ENCODE peak calls at places on chromosome 9, in five cellular contexts. A is fibroblast of the aortic adventitia, S is OCI-LY7, Z is A673, T is fibroblast of lung. L is an unnamed sample.

GRCh38 chr9:120894404-120895226 is 17.6 kb upstream of the PHF19 start:
- DNase-seq in A (peak), S (no peak), Z (no peak), T (peak), L (peak)

GRCh38 chr9:1869843-1870242 is 145.3 kb upstream of the SMARCA2 start:
- DNase-seq in A (peak), S (peak), Z (peak), T (no peak), L (peak)

GRCh38 chr9:27387722-27388121 is 90.8 kb upstream of the EQTN start:
- DNase-seq in A (no peak), S (no peak), Z (no peak), T (no peak), L (no peak)

GRCh38 chr9:115606851-115607250 is 488.9 kb upstream of the TNC start:
- DNase-seq in A (no peak), S (no peak), Z (no peak), T (peak), L (peak)

GRCh38 chr9:79812099-79812498 is 240.3 kb downstream of the TLE4 start:
- DNase-seq in A (peak), S (no peak), Z (no peak), T (peak), L (peak)

GRCh38 chr9:2967779-2968178 is 123.9 kb upstream of the PUM3 start:
- DNase-seq in A (no peak), S (no peak), Z (no peak), T (no peak), L (peak)

GRCh38 chr9:131951905-131952304 is 127.8 kb downstream of the MED27 start:
- DNase-seq in A (peak), S (no peak), Z (no peak), T (peak), L (peak)

GRCh38 chr9:131578778-131579504 is 33.6 kb downstream of the PRRT1B start:
- DNase-seq in A (no peak), S (peak), Z (no peak), T (no peak), L (no peak)

GRCh38 chr9:73745598-73745997 is 593.9 kb downstream of the ANXA1 start:
- DNase-seq in A (no peak), S (no peak), Z (no peak), T (no peak), L (no peak)

GRCh38 chr9:124017929-124018730 is 6.6 kb downstream of the LHX2 start:
- DNase-seq in A (no peak), S (no peak), Z (no peak), T (no peak), L (no peak)

GRCh38 chr9:113563856-113564514 is 100.5 kb downstream of the RGS3 start:
- DNase-seq in A (no peak), S (no peak), Z (no peak), T (no peak), L (no peak)

GRCh38 chr9:121303456-121304451 is 35.8 kb downstream of the GSN start:
- DNase-seq in A (no peak), S (no peak), Z (no peak), T (no peak), L (no peak)

GRCh38 chr9:84862786-84863185 is 193.3 kb downstream of the NTRK2 start:
- DNase-seq in A (peak), S (no peak), Z (peak), T (peak), L (peak)

GRCh38 chr9:119284118-119284517 is 85.1 kb downstream of the BRINP1 start:
- DNase-seq in A (no peak), S (no peak), Z (peak), T (no peak), L (peak)

GRCh38 chr9:85041737-85042136 is 372.2 kb downstream of the NTRK2 start:
- DNase-seq in A (no peak), S (no peak), Z (no peak), T (no peak), L (no peak)

GRCh38 chr9:114761515-114761914 is 44.3 kb downstream of the TNFSF15 start:
- DNase-seq in A (no peak), S (no peak), Z (no peak), T (no peak), L (no peak)

GRCh38 chr9:14906000-14906399 is 4.2 kb downstream of the FREM1 start:
- DNase-seq in A (no peak), S (no peak), Z (no peak), T (no peak), L (peak)

GRCh38 chr9:117034862-117035261 is 347.8 kb downstream of the TRIM32 start:
- DNase-seq in A (no peak), S (no peak), Z (peak), T (no peak), L (no peak)

GRCh38 chr9:4826417-4827166 is 33.8 kb downstream of the RCL1 start:
- DNase-seq in A (no peak), S (no peak), Z (no peak), T (peak), L (peak)

GRCh38 chr9:78294290-78295176 is 2.4 kb upstream of the PSAT1 start:
- DNase-seq in A (no peak), S (no peak), Z (no peak), T (no peak), L (no peak)
- H3K4me3 ChIP-seq in A (no peak), S (no peak), Z (no peak), T (no peak), L (no peak)

DNA sequence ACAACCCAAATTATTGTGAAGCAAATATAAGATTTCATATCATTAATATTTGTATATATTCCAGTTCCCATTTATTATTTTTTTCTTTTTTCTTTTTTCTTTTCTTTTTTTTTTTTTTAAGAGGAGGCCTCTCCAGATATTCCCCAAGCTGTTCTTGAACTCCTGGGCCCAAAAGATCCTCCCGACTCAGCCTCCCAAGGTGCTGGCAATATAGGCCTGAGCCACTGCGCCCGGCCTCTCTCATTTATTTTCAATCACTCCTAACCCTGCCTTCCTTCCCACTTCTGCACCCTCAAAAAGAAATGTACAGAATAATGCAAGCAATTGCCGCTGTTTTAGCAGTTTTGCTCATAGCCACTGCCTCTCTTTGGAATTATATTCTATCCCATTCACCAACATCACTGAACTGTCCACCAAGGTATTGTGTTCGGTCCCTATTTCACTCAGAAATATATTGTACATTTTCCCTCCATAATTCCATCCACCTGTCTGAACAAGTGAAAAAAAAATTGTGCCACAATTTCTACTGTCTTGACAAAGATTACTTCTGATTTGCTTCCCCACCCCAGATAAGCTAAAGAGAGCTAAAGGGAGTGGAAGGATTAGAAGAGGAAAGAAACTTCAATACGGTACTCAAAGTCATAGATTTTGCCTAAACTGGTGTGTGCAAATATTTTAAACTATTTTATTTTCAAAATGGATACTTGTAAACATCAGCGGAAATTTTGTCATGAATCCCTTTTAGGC is 1.9 kb downstream of the FNBP1 start:
- DNase-seq in A (no peak), S (no peak), Z (no peak), T (no peak), L (no peak)
- H3K4me3 ChIP-seq in A (peak), S (peak), Z (peak), T (peak), L (peak)

DNA sequence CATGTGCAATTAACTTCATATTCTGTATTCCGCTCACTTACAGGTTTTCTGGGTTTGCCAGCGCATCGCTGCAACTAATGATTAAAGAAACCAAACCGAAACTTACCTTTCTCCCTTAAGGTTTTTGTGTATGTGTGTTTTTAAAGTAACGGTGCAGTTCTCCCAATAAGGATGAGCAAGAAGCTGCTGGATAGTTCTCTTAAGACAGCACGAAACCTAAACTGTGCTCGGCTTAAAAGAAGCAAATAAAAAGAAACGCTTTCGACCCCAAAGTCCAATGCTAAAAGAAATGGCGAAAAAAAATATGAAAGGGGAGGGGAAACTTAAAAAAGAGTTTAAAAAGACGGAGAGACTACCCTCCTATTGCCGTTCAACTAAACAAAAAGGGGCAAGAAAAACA is 340 bp downstream of the ELAVL2 start:
- DNase-seq in A (peak), S (no peak), Z (no peak), T (peak), L (peak)
- H3K4me3 ChIP-seq in A (peak), S (no peak), Z (no peak), T (no peak), L (peak)

DNA sequence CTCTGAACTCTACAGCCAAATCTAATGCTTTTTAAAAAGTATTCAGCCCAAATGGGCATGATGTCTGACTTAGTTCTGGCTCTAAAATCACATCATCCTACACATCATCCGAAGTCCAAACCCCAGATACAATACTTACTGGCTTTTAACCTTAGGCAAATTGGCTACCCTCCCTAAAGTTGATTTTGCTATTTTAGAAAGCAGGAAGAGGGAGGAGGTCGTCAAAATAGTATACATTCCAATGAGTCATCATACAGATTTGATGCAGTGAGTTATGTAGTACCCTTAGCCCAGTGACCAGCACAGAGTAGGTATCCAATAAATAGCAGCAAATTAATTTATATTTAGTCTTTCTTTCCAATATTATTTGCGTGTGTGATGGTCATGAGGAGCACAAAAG is 582.0 kb upstream of the TUSC1 start:
- DNase-seq in A (peak), S (no peak), Z (no peak), T (peak), L (no peak)
- H3K4me3 ChIP-seq in A (no peak), S (no peak), Z (no peak), T (no peak), L (no peak)

GRCh38 chr9:91572044-91572443 is 148.4 kb upstream of the NFIL3 start:
- DNase-seq in A (peak), S (no peak), Z (no peak), T (peak), L (no peak)

GRCh38 chr9:91571036-91571435 is 147.4 kb upstream of the NFIL3 start:
- DNase-seq in A (peak), S (no peak), Z (no peak), T (no peak), L (no peak)

GRCh38 chr9:91567642-91568274 is 144.1 kb upstream of the NFIL3 start:
- DNase-seq in A (no peak), S (no peak), Z (no peak), T (no peak), L (no peak)

GRCh38 chr9:91577540-91577939 is 153.9 kb upstream of the NFIL3 start:
- DNase-seq in A (no peak), S (no peak), Z (no peak), T (no peak), L (no peak)

DNA sequence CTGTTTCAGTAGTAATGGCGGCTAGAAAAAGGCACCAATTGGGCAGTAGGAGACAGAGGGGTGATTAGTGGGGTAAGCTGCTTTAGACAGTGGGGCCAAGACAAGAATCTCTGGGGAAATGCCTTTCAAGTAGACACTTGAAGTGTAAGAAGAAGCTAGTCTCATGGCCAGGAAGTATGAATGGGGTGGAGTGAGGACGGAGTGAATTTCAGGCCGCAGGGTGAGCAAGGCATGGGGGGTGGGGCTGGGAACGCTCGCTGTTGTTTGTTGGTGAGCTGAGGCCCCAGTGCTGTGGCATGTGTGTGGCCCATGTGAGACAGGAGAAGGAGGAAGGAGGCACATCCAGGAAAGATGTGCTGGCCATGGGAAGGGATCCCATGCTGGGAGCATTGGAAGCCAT is 149.2 kb upstream of the NFIL3 start:
- DNase-seq in A (no peak), S (no peak), Z (no peak), T (no peak), L (no peak)
- H3K4me3 ChIP-seq in A (no peak), S (no peak), Z (no peak), T (no peak), L (no peak)

DNA sequence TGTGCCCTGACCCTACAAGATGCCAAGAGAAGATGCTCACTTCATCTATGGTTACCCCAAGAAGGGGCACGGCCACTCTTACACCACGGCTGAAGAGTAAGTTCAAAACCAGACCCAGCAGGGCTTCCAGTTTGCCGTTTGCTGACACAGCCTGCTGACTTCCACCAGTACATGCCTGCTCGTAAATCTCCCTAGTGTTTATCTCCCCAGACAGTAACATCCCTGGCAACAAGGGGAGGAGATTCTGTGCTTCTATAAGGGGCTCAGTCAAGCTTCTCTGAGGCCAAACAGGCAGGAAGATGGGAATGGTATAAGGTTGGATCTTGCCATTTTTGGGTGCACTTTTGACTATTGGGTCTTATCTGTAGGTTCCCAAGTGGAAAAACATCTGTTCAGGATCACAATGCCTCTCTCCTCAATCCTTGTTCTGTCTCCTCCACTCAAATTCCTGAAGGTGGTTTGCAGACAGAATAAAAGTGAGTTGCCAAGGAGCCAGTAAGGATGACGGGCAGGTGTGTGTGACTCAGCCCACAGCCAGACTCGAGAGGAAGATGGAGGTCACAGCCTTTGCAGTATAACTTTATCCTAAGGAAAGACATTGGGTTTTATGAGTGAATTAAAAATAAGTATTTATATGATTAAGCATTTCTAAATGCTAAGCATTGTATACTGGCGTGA is 1.9 kb downstream of the MLANA start:
- DNase-seq in A (no peak), S (no peak), Z (peak), T (no peak), L (no peak)
- H3K4me3 ChIP-seq in A (no peak), S (no peak), Z (no peak), T (no peak), L (no peak)

GRCh38 chr9:37371565-37372464 is 50.7 kb upstream of the GRHPR start:
- DNase-seq in A (peak), S (peak), Z (peak), T (no peak), L (peak)
- H3K4me3 ChIP-seq in A (no peak), S (peak), Z (no peak), T (no peak), L (no peak)

L was measured in fibroblast of mammary gland.